ENCODE peak calls at places on chromosomes 5 and 9, in six cellular contexts. Q is endothelial cell, C is NCI-H446 treated with DMSO at 0.1 percent for 48 hours, U is nucleus accumbens, L is AG04449, J is left colon. W is an unnamed sample.

GRCh38 chr5:118692811-118693342 is 295.5 kb downstream of the DTWD2 start:
- DNase-seq in Q (no peak), C (peak), U (no peak), L (no peak), J (no peak), W (no peak)

GRCh38 chr9:79489241-79490000 is 82.3 kb upstream of the TLE4 start:
- DNase-seq in Q (no peak), C (no peak), U (peak), L (peak), J (no peak), W (no peak)

GRCh38 chr5:124741711-124742496 is 4.5 kb downstream of the ZNF608 start:
- DNase-seq in Q (no peak), C (peak), U (no peak), L (no peak), J (peak), W (no peak)

GRCh38 chr5:14270212-14270702 is 127.1 kb downstream of the TRIO start:
- DNase-seq in Q (peak), C (peak), U (no peak), L (no peak), J (no peak), W (no peak)

GRCh38 chr9:126927419-126927818 is 12.8 kb downstream of the RALGPS1 start:
- DNase-seq in Q (no peak), C (no peak), U (no peak), L (no peak), J (no peak), W (no peak)

GRCh38 chr5:50766042-50766441 is 99.6 kb downstream of the PARP8 start:
- DNase-seq in Q (no peak), C (no peak), U (no peak), L (no peak), J (no peak), W (no peak)

GRCh38 chr5:989961-990530 is 18.6 kb upstream of the NKD2 start:
- DNase-seq in Q (peak), C (no peak), U (peak), L (no peak), J (no peak), W (no peak)

GRCh38 chr5:139383275-139383992 is at the start of gene SLC23A1:
- DNase-seq in Q (no peak), C (no peak), U (no peak), L (no peak), J (peak), W (no peak)

GRCh38 chr9:4344946-4345345 is 45.1 kb upstream of the GLIS3 start:
- DNase-seq in Q (no peak), C (no peak), U (no peak), L (no peak), J (no peak), W (no peak)

GRCh38 chr9:8855046-8855445 is 1055.5 kb upstream of the DMAC1 start:
- DNase-seq in Q (no peak), C (peak), U (no peak), L (no peak), J (no peak), W (no peak)

GRCh38 chr5:134437340-134438267 is 25.9 kb upstream of the CDKN2AIPNL start:
- DNase-seq in Q (no peak), C (no peak), U (no peak), L (no peak), J (no peak), W (no peak)

GRCh38 chr5:135216072-135216812 is 182.2 kb upstream of the PITX1 start:
- DNase-seq in Q (no peak), C (no peak), U (no peak), L (no peak), J (no peak), W (no peak)

GRCh38 chr9:38443597-38443996 is 19.3 kb upstream of the IGFBPL1 start:
- DNase-seq in Q (no peak), C (no peak), U (no peak), L (no peak), J (no peak), W (no peak)

GRCh38 chr5:141654298-141654697 is 3.1 kb upstream of the FCHSD1 start:
- DNase-seq in Q (no peak), C (no peak), U (no peak), L (peak), J (no peak), W (peak)

GRCh38 chr5:132751444-132751843 is 4.2 kb downstream of the CCNI2 start:
- DNase-seq in Q (no peak), C (no peak), U (no peak), L (no peak), J (no peak), W (peak)

GRCh38 chr5:120677481-120677880 is 213.4 kb downstream of the PRR16 start:
- DNase-seq in Q (no peak), C (no peak), U (no peak), L (no peak), J (no peak), W (no peak)

GRCh38 chr5:138989720-138990119 is 114.6 kb upstream of the LRRTM2 start:
- DNase-seq in Q (no peak), C (no peak), U (no peak), L (no peak), J (no peak), W (peak)

GRCh38 chr5:27353540-27353939 is 315.2 kb upstream of the CDH9 start:
- DNase-seq in Q (no peak), C (no peak), U (no peak), L (no peak), J (no peak), W (no peak)

GRCh38 chr5:138545919-138546562 is 3.0 kb upstream of the ETF1 start:
- DNase-seq in Q (no peak), C (no peak), U (no peak), L (no peak), J (no peak), W (no peak)

GRCh38 chr5:77630246-77631165 is 8.0 kb downstream of the OTP start:
- DNase-seq in Q (peak), C (no peak), U (no peak), L (no peak), J (peak), W (no peak)

GRCh38 chr5:61082516-61083280 is 79.6 kb downstream of the SMIM15 start:
- DNase-seq in Q (no peak), C (no peak), U (no peak), L (no peak), J (no peak), W (no peak)

GRCh38 chr9:101466863-101467262 is 31.3 kb upstream of the ALDOB start:
- DNase-seq in Q (no peak), C (no peak), U (no peak), L (no peak), J (no peak), W (no peak)

GRCh38 chr9:29456940-29457339 is 1883.7 kb upstream of the C9orf72 start:
- DNase-seq in Q (no peak), C (no peak), U (no peak), L (no peak), J (no peak), W (no peak)